ENCODE peak calls at places on chromosomes 3 and 15, in five cellular contexts. One of them, this sample, is unnamed.

GRCh38 chr15:64185331-64185911 is 22.6 kb upstream of the PPIB start:
- DNase-seq in activated CD8-positive, alpha-beta memory T cell treated with anti-CD3 and anti-CD28 coated beads, Interleukin-2, amount 50 U/mL, for 48 hours: no peak
- DNase-seq in fibroblast of lung: no peak
- DNase-seq in body of pancreas: no peak
- DNase-seq in pons: no peak
- DNase-seq in this sample: no peak

GRCh38 chr15:30985081-30985531 is 6.3 kb downstream of the MTMR10 start:
- DNase-seq in activated CD8-positive, alpha-beta memory T cell treated with anti-CD3 and anti-CD28 coated beads, Interleukin-2, amount 50 U/mL, for 48 hours: no peak
- DNase-seq in fibroblast of lung: peak
- DNase-seq in body of pancreas: peak
- DNase-seq in pons: peak
- DNase-seq in this sample: no peak

GRCh38 chr15:95280711-95281110 is 1049.3 kb downstream of the MCTP2 start:
- DNase-seq in activated CD8-positive, alpha-beta memory T cell treated with anti-CD3 and anti-CD28 coated beads, Interleukin-2, amount 50 U/mL, for 48 hours: no peak
- DNase-seq in fibroblast of lung: no peak
- DNase-seq in body of pancreas: no peak
- DNase-seq in pons: no peak
- DNase-seq in this sample: no peak

GRCh38 chr15:77823736-77824135 is 191.0 kb upstream of the LINGO1 start:
- DNase-seq in activated CD8-positive, alpha-beta memory T cell treated with anti-CD3 and anti-CD28 coated beads, Interleukin-2, amount 50 U/mL, for 48 hours: no peak
- DNase-seq in fibroblast of lung: no peak
- DNase-seq in body of pancreas: no peak
- DNase-seq in pons: no peak
- DNase-seq in this sample: no peak

GRCh38 chr3:59056706-59057105 is 6.9 kb upstream of the CFAP20DC start:
- DNase-seq in activated CD8-positive, alpha-beta memory T cell treated with anti-CD3 and anti-CD28 coated beads, Interleukin-2, amount 50 U/mL, for 48 hours: no peak
- DNase-seq in fibroblast of lung: no peak
- DNase-seq in body of pancreas: no peak
- DNase-seq in pons: no peak
- DNase-seq in this sample: no peak

GRCh38 chr15:63044077-63044644 is 1.6 kb downstream of the TPM1 start:
- DNase-seq in activated CD8-positive, alpha-beta memory T cell treated with anti-CD3 and anti-CD28 coated beads, Interleukin-2, amount 50 U/mL, for 48 hours: no peak
- DNase-seq in fibroblast of lung: no peak
- DNase-seq in body of pancreas: no peak
- DNase-seq in pons: no peak
- DNase-seq in this sample: no peak

GRCh38 chr15:60605879-60606304 is 127.0 kb upstream of the ICE2 start:
- DNase-seq in activated CD8-positive, alpha-beta memory T cell treated with anti-CD3 and anti-CD28 coated beads, Interleukin-2, amount 50 U/mL, for 48 hours: no peak
- DNase-seq in fibroblast of lung: peak
- DNase-seq in body of pancreas: peak
- DNase-seq in pons: no peak
- DNase-seq in this sample: no peak

GRCh38 chr3:133930341-133930933 is 34.8 kb upstream of the RAB6B start:
- DNase-seq in activated CD8-positive, alpha-beta memory T cell treated with anti-CD3 and anti-CD28 coated beads, Interleukin-2, amount 50 U/mL, for 48 hours: no peak
- DNase-seq in fibroblast of lung: peak
- DNase-seq in body of pancreas: no peak
- DNase-seq in pons: peak
- DNase-seq in this sample: peak

GRCh38 chr3:69161587-69162196 is 39.3 kb upstream of the LMOD3 start:
- DNase-seq in activated CD8-positive, alpha-beta memory T cell treated with anti-CD3 and anti-CD28 coated beads, Interleukin-2, amount 50 U/mL, for 48 hours: no peak
- DNase-seq in fibroblast of lung: peak
- DNase-seq in body of pancreas: peak
- DNase-seq in pons: peak
- DNase-seq in this sample: no peak

GRCh38 chr15:40088929-40089755 is 19.5 kb downstream of the BMF start:
- DNase-seq in activated CD8-positive, alpha-beta memory T cell treated with anti-CD3 and anti-CD28 coated beads, Interleukin-2, amount 50 U/mL, for 48 hours: no peak
- DNase-seq in fibroblast of lung: no peak
- DNase-seq in body of pancreas: no peak
- DNase-seq in pons: no peak
- DNase-seq in this sample: no peak

GRCh38 chr3:158765518-158766205 is 33.4 kb upstream of the RARRES1 start:
- DNase-seq in activated CD8-positive, alpha-beta memory T cell treated with anti-CD3 and anti-CD28 coated beads, Interleukin-2, amount 50 U/mL, for 48 hours: no peak
- DNase-seq in fibroblast of lung: no peak
- DNase-seq in body of pancreas: no peak
- DNase-seq in pons: no peak
- DNase-seq in this sample: no peak

GRCh38 chr3:171690291-171690690 is 120.0 kb downstream of the PLD1 start:
- DNase-seq in activated CD8-positive, alpha-beta memory T cell treated with anti-CD3 and anti-CD28 coated beads, Interleukin-2, amount 50 U/mL, for 48 hours: no peak
- DNase-seq in fibroblast of lung: no peak
- DNase-seq in body of pancreas: no peak
- DNase-seq in pons: peak
- DNase-seq in this sample: no peak

GRCh38 chr3:171699611-171700010 is 110.7 kb downstream of the PLD1 start:
- DNase-seq in activated CD8-positive, alpha-beta memory T cell treated with anti-CD3 and anti-CD28 coated beads, Interleukin-2, amount 50 U/mL, for 48 hours: no peak
- DNase-seq in fibroblast of lung: no peak
- DNase-seq in body of pancreas: no peak
- DNase-seq in pons: no peak
- DNase-seq in this sample: no peak

GRCh38 chr3:139119331-139120025 is 74.8 kb upstream of the PRR23C start:
- DNase-seq in activated CD8-positive, alpha-beta memory T cell treated with anti-CD3 and anti-CD28 coated beads, Interleukin-2, amount 50 U/mL, for 48 hours: no peak
- DNase-seq in fibroblast of lung: no peak
- DNase-seq in body of pancreas: no peak
- DNase-seq in pons: no peak
- DNase-seq in this sample: no peak

GRCh38 chr15:40249477-40250303 is 10.8 kb downstream of the PAK6 start:
- DNase-seq in activated CD8-positive, alpha-beta memory T cell treated with anti-CD3 and anti-CD28 coated beads, Interleukin-2, amount 50 U/mL, for 48 hours: no peak
- DNase-seq in fibroblast of lung: no peak
- DNase-seq in body of pancreas: no peak
- DNase-seq in pons: no peak
- DNase-seq in this sample: peak

GRCh38 chr15:80426316-80426715 is 22.1 kb downstream of the ARNT2 start:
- DNase-seq in activated CD8-positive, alpha-beta memory T cell treated with anti-CD3 and anti-CD28 coated beads, Interleukin-2, amount 50 U/mL, for 48 hours: no peak
- DNase-seq in fibroblast of lung: no peak
- DNase-seq in body of pancreas: no peak
- DNase-seq in pons: peak
- DNase-seq in this sample: no peak

GRCh38 chr3:42718338-42718737 is 15.7 kb upstream of the HHATL start:
- DNase-seq in activated CD8-positive, alpha-beta memory T cell treated with anti-CD3 and anti-CD28 coated beads, Interleukin-2, amount 50 U/mL, for 48 hours: peak
- DNase-seq in fibroblast of lung: no peak
- DNase-seq in body of pancreas: no peak
- DNase-seq in pons: no peak
- DNase-seq in this sample: no peak

GRCh38 chr3:160001850-160002623 is 13.4 kb downstream of the IL12A start:
- DNase-seq in activated CD8-positive, alpha-beta memory T cell treated with anti-CD3 and anti-CD28 coated beads, Interleukin-2, amount 50 U/mL, for 48 hours: no peak
- DNase-seq in fibroblast of lung: no peak
- DNase-seq in body of pancreas: no peak
- DNase-seq in pons: no peak
- DNase-seq in this sample: no peak

GRCh38 chr15:93249599-93249998 is 160.6 kb upstream of the RGMA start:
- DNase-seq in activated CD8-positive, alpha-beta memory T cell treated with anti-CD3 and anti-CD28 coated beads, Interleukin-2, amount 50 U/mL, for 48 hours: no peak
- DNase-seq in fibroblast of lung: no peak
- DNase-seq in body of pancreas: no peak
- DNase-seq in pons: no peak
- DNase-seq in this sample: no peak

GRCh38 chr15:49927462-49927861 is 191.6 kb downstream of the ATP8B4 start:
- DNase-seq in activated CD8-positive, alpha-beta memory T cell treated with anti-CD3 and anti-CD28 coated beads, Interleukin-2, amount 50 U/mL, for 48 hours: no peak
- DNase-seq in fibroblast of lung: peak
- DNase-seq in body of pancreas: no peak
- DNase-seq in pons: no peak
- DNase-seq in this sample: no peak

GRCh38 chr3:23115171-23115877 is 87.8 kb upstream of the UBE2E2 start:
- DNase-seq in activated CD8-positive, alpha-beta memory T cell treated with anti-CD3 and anti-CD28 coated beads, Interleukin-2, amount 50 U/mL, for 48 hours: no peak
- DNase-seq in fibroblast of lung: peak
- DNase-seq in body of pancreas: no peak
- DNase-seq in pons: no peak
- DNase-seq in this sample: no peak

GRCh38 chr3:32089476-32089875 is 16.9 kb upstream of the GPD1L start:
- DNase-seq in activated CD8-positive, alpha-beta memory T cell treated with anti-CD3 and anti-CD28 coated beads, Interleukin-2, amount 50 U/mL, for 48 hours: no peak
- DNase-seq in fibroblast of lung: no peak
- DNase-seq in body of pancreas: no peak
- DNase-seq in pons: no peak
- DNase-seq in this sample: peak

GRCh38 chr15:70035719-70036077 is 62.0 kb downstream of the TLE3 start:
- DNase-seq in activated CD8-positive, alpha-beta memory T cell treated with anti-CD3 and anti-CD28 coated beads, Interleukin-2, amount 50 U/mL, for 48 hours: no peak
- DNase-seq in fibroblast of lung: no peak
- DNase-seq in body of pancreas: no peak
- DNase-seq in pons: peak
- DNase-seq in this sample: no peak

GRCh38 chr15:79433610-79434009 is 1.5 kb downstream of the MINAR1 start:
- DNase-seq in activated CD8-positive, alpha-beta memory T cell treated with anti-CD3 and anti-CD28 coated beads, Interleukin-2, amount 50 U/mL, for 48 hours: no peak
- DNase-seq in fibroblast of lung: no peak
- DNase-seq in body of pancreas: no peak
- DNase-seq in pons: no peak
- DNase-seq in this sample: no peak

GRCh38 chr3:124686028-124686670 is 44.1 kb upstream of the UMPS start:
- DNase-seq in activated CD8-positive, alpha-beta memory T cell treated with anti-CD3 and anti-CD28 coated beads, Interleukin-2, amount 50 U/mL, for 48 hours: no peak
- DNase-seq in fibroblast of lung: no peak
- DNase-seq in body of pancreas: no peak
- DNase-seq in pons: no peak
- DNase-seq in this sample: no peak

GRCh38 chr3:106560451-106560966 is 691.7 kb upstream of the CBLB start:
- DNase-seq in activated CD8-positive, alpha-beta memory T cell treated with anti-CD3 and anti-CD28 coated beads, Interleukin-2, amount 50 U/mL, for 48 hours: no peak
- DNase-seq in fibroblast of lung: peak
- DNase-seq in body of pancreas: no peak
- DNase-seq in pons: no peak
- DNase-seq in this sample: peak

GRCh38 chr15:27527490-27528067 is 556.6 kb downstream of the GABRG3 start:
- DNase-seq in activated CD8-positive, alpha-beta memory T cell treated with anti-CD3 and anti-CD28 coated beads, Interleukin-2, amount 50 U/mL, for 48 hours: no peak
- DNase-seq in fibroblast of lung: no peak
- DNase-seq in body of pancreas: no peak
- DNase-seq in pons: no peak
- DNase-seq in this sample: no peak